ENCODE peak calls at places on chromosomes 5 and 9, in nine cellular contexts. One of them, this sample, is unnamed.

GRCh38 chr9:120365386-120365785 is 214.6 kb downstream of the CDK5RAP2 start:
- DNase-seq in EH: no peak
- DNase-seq in colonic mucosa: no peak
- DNase-seq in cardiac fibroblast: no peak
- DNase-seq in ascending aorta: no peak
- DNase-seq in iris pigment epithelial cell: no peak
- DNase-seq in lower lobe of right lung: no peak
- DNase-seq in neural crest cell: no peak
- DNase-seq in stimulated activated CD4-positive, alpha-beta T cell treated with anti-CD3 and anti-CD28 coated beads, Interleukin-4, amount 100 ng/mL, for 1 hour: no peak
- DNase-seq in this sample: no peak

GRCh38 chr9:108086624-108087023 is 597.1 kb upstream of the KLF4 start:
- DNase-seq in EH: no peak
- DNase-seq in colonic mucosa: no peak
- DNase-seq in cardiac fibroblast: no peak
- DNase-seq in ascending aorta: no peak
- DNase-seq in iris pigment epithelial cell: no peak
- DNase-seq in lower lobe of right lung: no peak
- DNase-seq in neural crest cell: no peak
- DNase-seq in stimulated activated CD4-positive, alpha-beta T cell treated with anti-CD3 and anti-CD28 coated beads, Interleukin-4, amount 100 ng/mL, for 1 hour: no peak
- DNase-seq in this sample: no peak

GRCh38 chr9:129761901-129762359 is 9.1 kb upstream of the PTGES start:
- DNase-seq in EH: peak; percentile 96
- DNase-seq in colonic mucosa: peak; percentile 60
- DNase-seq in cardiac fibroblast: peak; percentile 82
- DNase-seq in ascending aorta: no peak
- DNase-seq in iris pigment epithelial cell: peak; percentile 83
- DNase-seq in lower lobe of right lung: no peak
- DNase-seq in neural crest cell: no peak
- DNase-seq in stimulated activated CD4-positive, alpha-beta T cell treated with anti-CD3 and anti-CD28 coated beads, Interleukin-4, amount 100 ng/mL, for 1 hour: no peak
- DNase-seq in this sample: no peak

GRCh38 chr5:166708271-166708670 is 1583.2 kb upstream of the WWC1 start:
- DNase-seq in EH: no peak
- DNase-seq in colonic mucosa: no peak
- DNase-seq in cardiac fibroblast: no peak
- DNase-seq in ascending aorta: no peak
- DNase-seq in iris pigment epithelial cell: peak; percentile 50
- DNase-seq in lower lobe of right lung: no peak
- DNase-seq in neural crest cell: no peak
- DNase-seq in stimulated activated CD4-positive, alpha-beta T cell treated with anti-CD3 and anti-CD28 coated beads, Interleukin-4, amount 100 ng/mL, for 1 hour: no peak
- DNase-seq in this sample: no peak

GRCh38 chr9:92983984-92984589 is 36.8 kb downstream of the FGD3 start:
- DNase-seq in EH: no peak
- DNase-seq in colonic mucosa: no peak
- DNase-seq in cardiac fibroblast: no peak
- DNase-seq in ascending aorta: no peak
- DNase-seq in iris pigment epithelial cell: no peak
- DNase-seq in lower lobe of right lung: no peak
- DNase-seq in neural crest cell: peak; percentile 23
- DNase-seq in stimulated activated CD4-positive, alpha-beta T cell treated with anti-CD3 and anti-CD28 coated beads, Interleukin-4, amount 100 ng/mL, for 1 hour: no peak
- DNase-seq in this sample: no peak

GRCh38 chr9:127712371-127712770 is 3.1 kb downstream of the PTRH1 start:
- DNase-seq in EH: no peak
- DNase-seq in colonic mucosa: no peak
- DNase-seq in cardiac fibroblast: no peak
- DNase-seq in ascending aorta: no peak
- DNase-seq in iris pigment epithelial cell: no peak
- DNase-seq in lower lobe of right lung: no peak
- DNase-seq in neural crest cell: no peak
- DNase-seq in stimulated activated CD4-positive, alpha-beta T cell treated with anti-CD3 and anti-CD28 coated beads, Interleukin-4, amount 100 ng/mL, for 1 hour: no peak
- DNase-seq in this sample: no peak

GRCh38 chr5:138968601-138969000 is 93.5 kb upstream of the LRRTM2 start:
- DNase-seq in EH: no peak
- DNase-seq in colonic mucosa: no peak
- DNase-seq in cardiac fibroblast: no peak
- DNase-seq in ascending aorta: no peak
- DNase-seq in iris pigment epithelial cell: no peak
- DNase-seq in lower lobe of right lung: no peak
- DNase-seq in neural crest cell: no peak
- DNase-seq in stimulated activated CD4-positive, alpha-beta T cell treated with anti-CD3 and anti-CD28 coated beads, Interleukin-4, amount 100 ng/mL, for 1 hour: no peak
- DNase-seq in this sample: no peak

GRCh38 chr9:34332370-34332964 is 3.1 kb downstream of the NUDT2 start:
- DNase-seq in EH: peak; percentile 53
- DNase-seq in colonic mucosa: no peak
- DNase-seq in cardiac fibroblast: peak; percentile 72
- DNase-seq in ascending aorta: no peak
- DNase-seq in iris pigment epithelial cell: peak; percentile 46
- DNase-seq in lower lobe of right lung: no peak
- DNase-seq in neural crest cell: no peak
- DNase-seq in stimulated activated CD4-positive, alpha-beta T cell treated with anti-CD3 and anti-CD28 coated beads, Interleukin-4, amount 100 ng/mL, for 1 hour: no peak
- DNase-seq in this sample: peak; percentile 30

GRCh38 chr5:152125806-152126205 is 201.2 kb upstream of the GLRA1 start:
- DNase-seq in EH: no peak
- DNase-seq in colonic mucosa: no peak
- DNase-seq in cardiac fibroblast: no peak
- DNase-seq in ascending aorta: no peak
- DNase-seq in iris pigment epithelial cell: no peak
- DNase-seq in lower lobe of right lung: no peak
- DNase-seq in neural crest cell: no peak
- DNase-seq in stimulated activated CD4-positive, alpha-beta T cell treated with anti-CD3 and anti-CD28 coated beads, Interleukin-4, amount 100 ng/mL, for 1 hour: no peak
- DNase-seq in this sample: no peak

GRCh38 chr9:91374939-91375338 is 13.2 kb upstream of the AUH start:
- DNase-seq in EH: peak; percentile 96
- DNase-seq in colonic mucosa: no peak
- DNase-seq in cardiac fibroblast: peak; percentile 86
- DNase-seq in ascending aorta: no peak
- DNase-seq in iris pigment epithelial cell: peak; percentile 89
- DNase-seq in lower lobe of right lung: no peak
- DNase-seq in neural crest cell: no peak
- DNase-seq in stimulated activated CD4-positive, alpha-beta T cell treated with anti-CD3 and anti-CD28 coated beads, Interleukin-4, amount 100 ng/mL, for 1 hour: no peak
- DNase-seq in this sample: no peak

GRCh38 chr9:89869774-89870173 is 265.0 kb downstream of the GADD45G start:
- DNase-seq in EH: no peak
- DNase-seq in colonic mucosa: no peak
- DNase-seq in cardiac fibroblast: no peak
- DNase-seq in ascending aorta: no peak
- DNase-seq in iris pigment epithelial cell: no peak
- DNase-seq in lower lobe of right lung: peak; percentile 16
- DNase-seq in neural crest cell: no peak
- DNase-seq in stimulated activated CD4-positive, alpha-beta T cell treated with anti-CD3 and anti-CD28 coated beads, Interleukin-4, amount 100 ng/mL, for 1 hour: no peak
- DNase-seq in this sample: no peak

GRCh38 chr9:128412120-128412790 is 8.4 kb upstream of the CERCAM start:
- DNase-seq in EH: peak; percentile 57
- DNase-seq in colonic mucosa: peak; percentile 35
- DNase-seq in cardiac fibroblast: peak; percentile 55
- DNase-seq in ascending aorta: no peak
- DNase-seq in iris pigment epithelial cell: peak; percentile 28
- DNase-seq in lower lobe of right lung: peak; percentile 58
- DNase-seq in neural crest cell: peak; percentile 99
- DNase-seq in stimulated activated CD4-positive, alpha-beta T cell treated with anti-CD3 and anti-CD28 coated beads, Interleukin-4, amount 100 ng/mL, for 1 hour: peak; percentile 44
- DNase-seq in this sample: peak; percentile 19

GRCh38 chr5:172149073-172149472 is 39.0 kb downstream of the STK10 start:
- DNase-seq in EH: peak; percentile 93
- DNase-seq in colonic mucosa: no peak
- DNase-seq in cardiac fibroblast: peak; percentile 61
- DNase-seq in ascending aorta: no peak
- DNase-seq in iris pigment epithelial cell: peak; percentile 88
- DNase-seq in lower lobe of right lung: no peak
- DNase-seq in neural crest cell: no peak
- DNase-seq in stimulated activated CD4-positive, alpha-beta T cell treated with anti-CD3 and anti-CD28 coated beads, Interleukin-4, amount 100 ng/mL, for 1 hour: no peak
- DNase-seq in this sample: no peak

GRCh38 chr9:134403682-134404301 is 77.5 kb downstream of the RXRA start:
- DNase-seq in EH: peak; percentile 92
- DNase-seq in colonic mucosa: peak; percentile 63
- DNase-seq in cardiac fibroblast: peak; percentile 91
- DNase-seq in ascending aorta: peak; percentile 47
- DNase-seq in iris pigment epithelial cell: peak; percentile 91
- DNase-seq in lower lobe of right lung: peak; percentile 86
- DNase-seq in neural crest cell: no peak
- DNase-seq in stimulated activated CD4-positive, alpha-beta T cell treated with anti-CD3 and anti-CD28 coated beads, Interleukin-4, amount 100 ng/mL, for 1 hour: peak; percentile 34
- DNase-seq in this sample: peak; percentile 79

GRCh38 chr5:101605700-101606099 is 690.4 kb downstream of the SLCO4C1 start:
- DNase-seq in EH: no peak
- DNase-seq in colonic mucosa: no peak
- DNase-seq in cardiac fibroblast: no peak
- DNase-seq in ascending aorta: no peak
- DNase-seq in iris pigment epithelial cell: no peak
- DNase-seq in lower lobe of right lung: no peak
- DNase-seq in neural crest cell: no peak
- DNase-seq in stimulated activated CD4-positive, alpha-beta T cell treated with anti-CD3 and anti-CD28 coated beads, Interleukin-4, amount 100 ng/mL, for 1 hour: no peak
- DNase-seq in this sample: no peak

GRCh38 chr5:178282391-178282790 is 49.8 kb upstream of the PHYKPL start:
- DNase-seq in EH: no peak
- DNase-seq in colonic mucosa: no peak
- DNase-seq in cardiac fibroblast: no peak
- DNase-seq in ascending aorta: no peak
- DNase-seq in iris pigment epithelial cell: no peak
- DNase-seq in lower lobe of right lung: peak; percentile 40
- DNase-seq in neural crest cell: no peak
- DNase-seq in stimulated activated CD4-positive, alpha-beta T cell treated with anti-CD3 and anti-CD28 coated beads, Interleukin-4, amount 100 ng/mL, for 1 hour: no peak
- DNase-seq in this sample: no peak

GRCh38 chr9:16417101-16417500 is 453.4 kb downstream of the BNC2 start:
- DNase-seq in EH: peak; percentile 86
- DNase-seq in colonic mucosa: no peak
- DNase-seq in cardiac fibroblast: peak; percentile 82
- DNase-seq in ascending aorta: no peak
- DNase-seq in iris pigment epithelial cell: peak; percentile 98
- DNase-seq in lower lobe of right lung: no peak
- DNase-seq in neural crest cell: no peak
- DNase-seq in stimulated activated CD4-positive, alpha-beta T cell treated with anti-CD3 and anti-CD28 coated beads, Interleukin-4, amount 100 ng/mL, for 1 hour: no peak
- DNase-seq in this sample: no peak

GRCh38 chr5:93576015-93576414 is 5.0 kb downstream of the NR2F1-AS1 start:
- DNase-seq in EH: no peak
- DNase-seq in colonic mucosa: no peak
- DNase-seq in cardiac fibroblast: no peak
- DNase-seq in ascending aorta: no peak
- DNase-seq in iris pigment epithelial cell: no peak
- DNase-seq in lower lobe of right lung: no peak
- DNase-seq in neural crest cell: no peak
- DNase-seq in stimulated activated CD4-positive, alpha-beta T cell treated with anti-CD3 and anti-CD28 coated beads, Interleukin-4, amount 100 ng/mL, for 1 hour: no peak
- DNase-seq in this sample: no peak

GRCh38 chr5:13143630-13144029 is 800.9 kb downstream of the DNAH5 start:
- DNase-seq in EH: no peak
- DNase-seq in colonic mucosa: no peak
- DNase-seq in cardiac fibroblast: no peak
- DNase-seq in ascending aorta: no peak
- DNase-seq in iris pigment epithelial cell: no peak
- DNase-seq in lower lobe of right lung: no peak
- DNase-seq in neural crest cell: no peak
- DNase-seq in stimulated activated CD4-positive, alpha-beta T cell treated with anti-CD3 and anti-CD28 coated beads, Interleukin-4, amount 100 ng/mL, for 1 hour: no peak
- DNase-seq in this sample: no peak

GRCh38 chr5:146533260-146533857 is 17.4 kb upstream of the GPR151 start:
- DNase-seq in EH: peak; percentile 64
- DNase-seq in colonic mucosa: peak; percentile 71
- DNase-seq in cardiac fibroblast: peak; percentile 66
- DNase-seq in ascending aorta: no peak
- DNase-seq in iris pigment epithelial cell: peak; percentile 53
- DNase-seq in lower lobe of right lung: peak; percentile 62
- DNase-seq in neural crest cell: peak; percentile 83
- DNase-seq in stimulated activated CD4-positive, alpha-beta T cell treated with anti-CD3 and anti-CD28 coated beads, Interleukin-4, amount 100 ng/mL, for 1 hour: peak; percentile 74
- DNase-seq in this sample: peak; percentile 69

GRCh38 chr5:103624748-103625147 is 62.2 kb upstream of the NUDT12 start:
- DNase-seq in EH: no peak
- DNase-seq in colonic mucosa: no peak
- DNase-seq in cardiac fibroblast: peak; percentile 59
- DNase-seq in ascending aorta: no peak
- DNase-seq in iris pigment epithelial cell: peak; percentile 63
- DNase-seq in lower lobe of right lung: no peak
- DNase-seq in neural crest cell: no peak
- DNase-seq in stimulated activated CD4-positive, alpha-beta T cell treated with anti-CD3 and anti-CD28 coated beads, Interleukin-4, amount 100 ng/mL, for 1 hour: no peak
- DNase-seq in this sample: no peak

GRCh38 chr5:134226441-134227192 is 744 bp upstream of the PPP2CA start:
- DNase-seq in EH: peak; percentile 34
- DNase-seq in colonic mucosa: peak; percentile 89
- DNase-seq in cardiac fibroblast: no peak
- DNase-seq in ascending aorta: no peak
- DNase-seq in iris pigment epithelial cell: peak; percentile 41
- DNase-seq in lower lobe of right lung: peak; percentile 91
- DNase-seq in neural crest cell: no peak
- DNase-seq in stimulated activated CD4-positive, alpha-beta T cell treated with anti-CD3 and anti-CD28 coated beads, Interleukin-4, amount 100 ng/mL, for 1 hour: no peak
- DNase-seq in this sample: no peak

GRCh38 chr5:139838381-139839197 is 43.0 kb downstream of the PSD2 start:
- DNase-seq in EH: no peak
- DNase-seq in colonic mucosa: no peak
- DNase-seq in cardiac fibroblast: no peak
- DNase-seq in ascending aorta: no peak
- DNase-seq in iris pigment epithelial cell: no peak
- DNase-seq in lower lobe of right lung: no peak
- DNase-seq in neural crest cell: no peak
- DNase-seq in stimulated activated CD4-positive, alpha-beta T cell treated with anti-CD3 and anti-CD28 coated beads, Interleukin-4, amount 100 ng/mL, for 1 hour: no peak
- DNase-seq in this sample: no peak

GRCh38 chr9:34592895-34593601 is 3.5 kb upstream of the CNTFR start:
- DNase-seq in EH: peak; percentile 35
- DNase-seq in colonic mucosa: peak; percentile 45
- DNase-seq in cardiac fibroblast: peak; percentile 33
- DNase-seq in ascending aorta: peak; percentile 24
- DNase-seq in iris pigment epithelial cell: no peak
- DNase-seq in lower lobe of right lung: peak; percentile 73
- DNase-seq in neural crest cell: no peak
- DNase-seq in stimulated activated CD4-positive, alpha-beta T cell treated with anti-CD3 and anti-CD28 coated beads, Interleukin-4, amount 100 ng/mL, for 1 hour: no peak
- DNase-seq in this sample: no peak

GRCh38 chr9:77811832-77812231 is 163.7 kb upstream of the GNA14 start:
- DNase-seq in EH: no peak
- DNase-seq in colonic mucosa: no peak
- DNase-seq in cardiac fibroblast: no peak
- DNase-seq in ascending aorta: no peak
- DNase-seq in iris pigment epithelial cell: no peak
- DNase-seq in lower lobe of right lung: no peak
- DNase-seq in neural crest cell: no peak
- DNase-seq in stimulated activated CD4-positive, alpha-beta T cell treated with anti-CD3 and anti-CD28 coated beads, Interleukin-4, amount 100 ng/mL, for 1 hour: no peak
- DNase-seq in this sample: no peak

GRCh38 chr5:71740015-71740753 is 21.1 kb downstream of the CARTPT start:
- DNase-seq in EH: no peak
- DNase-seq in colonic mucosa: no peak
- DNase-seq in cardiac fibroblast: no peak
- DNase-seq in ascending aorta: no peak
- DNase-seq in iris pigment epithelial cell: no peak
- DNase-seq in lower lobe of right lung: no peak
- DNase-seq in neural crest cell: no peak
- DNase-seq in stimulated activated CD4-positive, alpha-beta T cell treated with anti-CD3 and anti-CD28 coated beads, Interleukin-4, amount 100 ng/mL, for 1 hour: no peak
- DNase-seq in this sample: no peak

GRCh38 chr9:76738402-76738801 is 25.8 kb upstream of the PCA3 start:
- DNase-seq in EH: no peak
- DNase-seq in colonic mucosa: no peak
- DNase-seq in cardiac fibroblast: no peak
- DNase-seq in ascending aorta: no peak
- DNase-seq in iris pigment epithelial cell: no peak
- DNase-seq in lower lobe of right lung: no peak
- DNase-seq in neural crest cell: no peak
- DNase-seq in stimulated activated CD4-positive, alpha-beta T cell treated with anti-CD3 and anti-CD28 coated beads, Interleukin-4, amount 100 ng/mL, for 1 hour: no peak
- DNase-seq in this sample: no peak

GRCh38 chr9:72442212-72442607 is 77.2 kb upstream of the ZFAND5 start:
- DNase-seq in EH: peak; percentile 92
- DNase-seq in colonic mucosa: no peak
- DNase-seq in cardiac fibroblast: peak; percentile 73
- DNase-seq in ascending aorta: no peak
- DNase-seq in iris pigment epithelial cell: peak; percentile 95
- DNase-seq in lower lobe of right lung: no peak
- DNase-seq in neural crest cell: no peak
- DNase-seq in stimulated activated CD4-positive, alpha-beta T cell treated with anti-CD3 and anti-CD28 coated beads, Interleukin-4, amount 100 ng/mL, for 1 hour: no peak
- DNase-seq in this sample: no peak

GRCh38 chr5:54362434-54362833 is 52.1 kb upstream of the ARL15 start:
- DNase-seq in EH: peak; percentile 88
- DNase-seq in colonic mucosa: no peak
- DNase-seq in cardiac fibroblast: peak; percentile 56
- DNase-seq in ascending aorta: no peak
- DNase-seq in iris pigment epithelial cell: peak; percentile 69
- DNase-seq in lower lobe of right lung: no peak
- DNase-seq in neural crest cell: no peak
- DNase-seq in stimulated activated CD4-positive, alpha-beta T cell treated with anti-CD3 and anti-CD28 coated beads, Interleukin-4, amount 100 ng/mL, for 1 hour: no peak
- DNase-seq in this sample: no peak

GRCh38 chr9:132587484-132587858 is 5.1 kb downstream of the BARHL1 start:
- DNase-seq in EH: no peak
- DNase-seq in colonic mucosa: no peak
- DNase-seq in cardiac fibroblast: no peak
- DNase-seq in ascending aorta: no peak
- DNase-seq in iris pigment epithelial cell: no peak
- DNase-seq in lower lobe of right lung: no peak
- DNase-seq in neural crest cell: no peak
- DNase-seq in stimulated activated CD4-positive, alpha-beta T cell treated with anti-CD3 and anti-CD28 coated beads, Interleukin-4, amount 100 ng/mL, for 1 hour: no peak
- DNase-seq in this sample: no peak

GRCh38 chr5:164224772-164225171 is 719.4 kb downstream of the MAT2B start:
- DNase-seq in EH: no peak
- DNase-seq in colonic mucosa: no peak
- DNase-seq in cardiac fibroblast: no peak
- DNase-seq in ascending aorta: no peak
- DNase-seq in iris pigment epithelial cell: no peak
- DNase-seq in lower lobe of right lung: no peak
- DNase-seq in neural crest cell: no peak
- DNase-seq in stimulated activated CD4-positive, alpha-beta T cell treated with anti-CD3 and anti-CD28 coated beads, Interleukin-4, amount 100 ng/mL, for 1 hour: no peak
- DNase-seq in this sample: no peak